ENCODE peak calls at places on chromosomes 16 and 17, in four cellular contexts. D is fibroblast of pulmonary artery, V is GM20000, A is heart left ventricle. X is an unnamed sample.

GRCh38 chr17:19260958-19261357 is 23.8 kb downstream of the EPN2 start:
- DNase-seq in D (no peak), V (no peak), A (no peak), X (no peak)

GRCh38 chr16:89505204-89506112 is 2.7 kb upstream of the SPG7 start:
- DNase-seq in D (peak), V (peak), A (peak), X (peak)

GRCh38 chr17:14310584-14310983 is 9.7 kb downstream of the HS3ST3B1 start:
- DNase-seq in D (no peak), V (no peak), A (no peak), X (no peak)

GRCh38 chr17:75524971-75525805 is at the start of gene LLGL2:
- DNase-seq in D (peak), V (peak), A (peak), X (peak)

GRCh38 chr17:21039839-21040575 is 2.8 kb downstream of the USP22 start:
- DNase-seq in D (peak), V (no peak), A (no peak), X (peak)

GRCh38 chr17:41737680-41738023 is 3.2 kb upstream of the HAP1 start:
- DNase-seq in D (no peak), V (no peak), A (no peak), X (no peak)

GRCh38 chr17:416293-417206 is 63.9 kb upstream of the RPH3AL start:
- DNase-seq in D (no peak), V (peak), A (no peak), X (peak)

GRCh38 chr16:56985962-56986360 is 3.4 kb upstream of the NLRC5 start:
- DNase-seq in D (no peak), V (no peak), A (peak), X (peak)

GRCh38 chr16:67277999-67278772 is 1.1 kb upstream of the PLEKHG4 start:
- DNase-seq in D (peak), V (no peak), A (peak), X (no peak)

GRCh38 chr16:35795361-35796029 is 2336.1 kb downstream of the TP53TG3F start:
- DNase-seq in D (no peak), V (no peak), A (no peak), X (no peak)

GRCh38 chr16:87708881-87709638 is 56.7 kb downstream of the KLHDC4 start:
- DNase-seq in D (no peak), V (no peak), A (no peak), X (no peak)

GRCh38 chr17:59355695-59356323 is 24.4 kb downstream of the YPEL2 start:
- DNase-seq in D (no peak), V (no peak), A (no peak), X (no peak)

GRCh38 chr17:46763416-46763815 is 55.1 kb downstream of the WNT3 start:
- DNase-seq in D (no peak), V (no peak), A (no peak), X (no peak)

GRCh38 chr16:17125671-17126070 is 345.1 kb downstream of the XYLT1 start:
- DNase-seq in D (no peak), V (no peak), A (no peak), X (no peak)

GRCh38 chr17:77491921-77492445 is 351.2 kb downstream of the SEC14L1 start:
- DNase-seq in D (no peak), V (peak), A (peak), X (peak)

GRCh38 chr17:52828621-52829020 is 670.1 kb upstream of the CA10 start:
- DNase-seq in D (no peak), V (no peak), A (no peak), X (no peak)

GRCh38 chr17:41308918-41309359 is at the start of gene KRTAP16-1:
- DNase-seq in D (no peak), V (no peak), A (no peak), X (no peak)

GRCh38 chr16:5965321-5965720 is 867.7 kb upstream of the EEF2KMT start:
- DNase-seq in D (no peak), V (no peak), A (no peak), X (no peak)

GRCh38 chr16:87145181-87146176 is 171.7 kb downstream of the C16orf95 start:
- DNase-seq in D (peak), V (no peak), A (no peak), X (no peak)

GRCh38 chr17:50364715-50365114 is 8.3 kb downstream of the MRPL27 start:
- DNase-seq in D (peak), V (no peak), A (no peak), X (no peak)

GRCh38 chr16:49574826-49575225 is 201.2 kb downstream of the C16orf78 start:
- DNase-seq in D (no peak), V (no peak), A (no peak), X (no peak)

GRCh38 chr17:10021239-10021638 is 116.2 kb upstream of the RCVRN start:
- DNase-seq in D (no peak), V (no peak), A (peak), X (no peak)

GRCh38 chr16:30429418-30429677 is 482 bp downstream of the DCTPP1 start:
- DNase-seq in D (no peak), V (no peak), A (no peak), X (peak)

DNA sequence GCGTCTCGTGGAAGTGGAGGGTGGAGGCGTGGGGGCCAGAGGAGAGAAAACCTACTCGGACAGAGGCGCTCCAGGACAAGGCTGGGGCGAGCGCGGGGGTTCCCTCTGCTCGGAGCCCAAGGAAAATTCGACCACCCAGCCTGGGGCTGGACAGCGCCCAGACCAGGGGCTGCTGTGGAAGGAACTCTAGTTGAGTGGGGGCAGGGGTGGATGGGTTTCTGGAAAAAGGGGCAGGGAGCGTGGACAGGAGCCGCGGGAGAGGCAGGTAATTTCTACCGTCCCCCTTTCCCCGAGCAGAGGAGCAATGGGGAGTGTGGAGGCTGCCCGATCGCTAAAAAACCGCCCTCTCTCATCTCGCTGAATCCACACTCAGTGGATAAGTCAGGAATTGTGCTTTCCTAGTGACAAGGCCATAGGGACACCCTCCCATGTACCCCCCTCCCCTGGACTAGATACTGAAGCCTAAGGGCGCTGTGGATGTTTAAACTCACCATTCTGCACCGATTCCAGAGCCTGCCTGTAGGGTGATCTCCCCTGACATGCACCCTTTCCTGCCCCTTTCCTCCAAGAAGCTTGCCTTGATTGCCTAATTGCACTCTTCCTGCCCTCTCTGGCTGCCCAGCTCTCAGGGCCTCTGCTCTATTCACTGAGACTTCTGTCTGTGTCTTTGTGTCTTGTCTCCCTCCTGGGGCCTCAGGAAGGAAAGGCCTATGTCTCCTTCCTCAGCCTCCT is 90.7 kb upstream of the TMEM97 start:
- DNase-seq in D (peak), V (no peak), A (no peak), X (no peak)
- TF ChIP-seq CTCF in D (no peak), V (no peak), A (no peak), X (no peak)

DNA sequence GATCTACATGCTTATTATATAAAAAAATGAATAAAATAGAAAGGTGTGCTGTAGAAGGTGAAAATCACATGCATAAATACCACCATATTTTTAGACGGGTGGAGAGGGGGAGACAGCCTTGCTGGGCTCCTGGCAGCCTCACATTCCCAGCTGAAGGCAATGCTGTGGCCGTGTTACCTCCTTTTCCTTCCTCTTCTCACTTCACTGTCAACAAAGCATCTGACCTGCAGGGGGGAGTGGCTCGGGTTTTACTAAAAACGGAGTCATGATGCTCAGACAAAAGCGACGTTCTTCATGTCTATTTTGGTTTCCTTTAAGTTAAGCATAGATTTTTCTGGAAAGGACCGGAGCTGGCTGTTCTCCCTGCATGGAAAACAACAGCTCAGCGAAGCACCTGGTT is 5.6 kb upstream of the RPTOR start:
- DNase-seq in D (no peak), V (peak), A (no peak), X (no peak)
- TF ChIP-seq CTCF in D (no peak), V (no peak), A (no peak), X (no peak)

GRCh38 chr16:85174871-85175723 is 62.8 kb upstream of the CIBAR2 start:
- DNase-seq in D (peak), V (no peak), A (no peak), X (no peak)

GRCh38 chr16:85171809-85172464 is 59.7 kb upstream of the CIBAR2 start:
- DNase-seq in D (peak), V (no peak), A (peak), X (no peak)

GRCh38 chr16:85173981-85174751 is 61.9 kb upstream of the CIBAR2 start:
- DNase-seq in D (peak), V (no peak), A (no peak), X (no peak)

GRCh38 chr16:85172465-85173071 is 60.3 kb upstream of the CIBAR2 start:
- DNase-seq in D (peak), V (peak), A (no peak), X (no peak)

DNA sequence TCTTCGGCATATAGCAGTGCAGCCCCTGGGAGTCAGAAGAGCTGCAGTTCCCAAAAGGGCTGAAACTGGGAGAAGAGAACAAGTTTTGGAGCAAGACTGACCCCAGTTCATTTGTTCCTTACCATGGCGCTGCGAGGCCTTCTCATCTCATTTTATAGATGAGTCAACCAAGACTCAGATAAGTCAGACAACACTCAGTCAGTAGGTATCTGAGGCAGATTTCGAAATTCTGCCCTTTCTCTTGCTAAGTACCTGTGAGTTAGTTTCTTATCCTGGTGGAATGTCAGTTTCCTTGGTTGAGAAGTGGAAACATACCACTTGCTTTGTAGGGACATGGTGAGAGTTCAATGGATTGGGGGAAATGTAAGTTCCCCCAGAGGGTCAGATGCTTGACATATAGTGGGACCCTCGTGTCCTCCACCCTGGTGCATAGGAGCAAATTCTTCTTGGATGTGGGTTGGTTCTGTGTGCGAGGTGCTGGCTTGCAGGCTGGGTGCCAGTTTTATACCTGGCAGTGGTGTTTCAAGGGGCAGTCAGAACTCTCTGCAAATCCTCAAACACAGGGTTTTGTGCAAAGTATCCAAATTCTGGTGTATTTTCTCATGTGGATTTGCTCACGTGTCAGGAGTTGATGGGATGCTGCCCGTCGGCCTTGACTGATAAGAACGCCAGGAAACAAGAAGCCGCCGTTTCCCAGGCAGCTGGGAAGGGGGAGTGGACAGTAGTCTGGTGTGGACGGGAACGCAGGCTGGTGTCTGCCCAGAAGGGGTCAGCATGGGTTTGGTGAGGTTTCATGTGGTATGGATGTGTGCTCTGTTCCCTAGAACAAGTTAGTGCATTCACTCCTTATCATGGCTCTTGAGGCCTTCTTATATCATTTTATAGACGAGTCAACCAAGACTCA is 61.1 kb upstream of the CIBAR2 start:
- DNase-seq in D (peak), V (no peak), A (no peak), X (no peak)
- TF ChIP-seq CTCF in D (peak), V (no peak), A (no peak), X (no peak)

GRCh38 chr17:17216776-17217175 is 10.6 kb upstream of the PLD6 start:
- DNase-seq in D (no peak), V (no peak), A (no peak), X (no peak)
- TF ChIP-seq CTCF in D (no peak), V (no peak), A (no peak), X (no peak)

X was measured in GM13976.